ENCODE peak calls at places on chromosome 19, in nine cellular contexts. One of them, this sample, is unnamed.
A peak's percentile ranks its signal among the peaks of the same experiment; 100 is the strongest.

GRCh38 chr19:34241513-34242337 is 12.6 kb upstream of the GARRE1 start:
- DNase-seq in GM23338: peak; percentile 93
- DNase-seq in PC-3: peak; percentile 55
- DNase-seq in SK-N-SH: no peak
- DNase-seq in OCI-LY7: peak; percentile 89
- DNase-seq in MM.1S: no peak
- DNase-seq in GM23248: no peak
- DNase-seq in hepatocyte: peak; percentile 78
- DNase-seq in HCT116: no peak
- DNase-seq in this sample: peak; percentile 78

GRCh38 chr19:51821921-51822716 is 27.2 kb downstream of the FPR3 start:
- DNase-seq in GM23338: no peak
- DNase-seq in PC-3: peak; percentile 26
- DNase-seq in SK-N-SH: no peak
- DNase-seq in OCI-LY7: no peak
- DNase-seq in MM.1S: no peak
- DNase-seq in GM23248: peak; percentile 62
- DNase-seq in hepatocyte: no peak
- DNase-seq in HCT116: no peak
- DNase-seq in this sample: no peak

GRCh38 chr19:13963603-13964105 is 11.3 kb downstream of the DCAF15 start:
- DNase-seq in GM23338: peak; percentile 82
- DNase-seq in PC-3: no peak
- DNase-seq in SK-N-SH: no peak
- DNase-seq in OCI-LY7: no peak
- DNase-seq in MM.1S: no peak
- DNase-seq in GM23248: no peak
- DNase-seq in hepatocyte: peak; percentile 2
- DNase-seq in HCT116: no peak
- DNase-seq in this sample: no peak

GRCh38 chr19:5817218-5817617 is 12.4 kb downstream of the NRTN start:
- DNase-seq in GM23338: no peak
- DNase-seq in PC-3: no peak
- DNase-seq in SK-N-SH: no peak
- DNase-seq in OCI-LY7: no peak
- DNase-seq in MM.1S: no peak
- DNase-seq in GM23248: no peak
- DNase-seq in hepatocyte: no peak
- DNase-seq in HCT116: no peak
- DNase-seq in this sample: no peak

GRCh38 chr19:4548238-4548584 is 8.4 kb upstream of the LRG1 start:
- DNase-seq in GM23338: no peak
- DNase-seq in PC-3: no peak
- DNase-seq in SK-N-SH: peak; percentile 38
- DNase-seq in OCI-LY7: no peak
- DNase-seq in MM.1S: no peak
- DNase-seq in GM23248: no peak
- DNase-seq in hepatocyte: peak; percentile 2
- DNase-seq in HCT116: no peak
- DNase-seq in this sample: no peak

GRCh38 chr19:2332341-2333026 is 4.0 kb downstream of the SPPL2B start:
- DNase-seq in GM23338: no peak
- DNase-seq in PC-3: no peak
- DNase-seq in SK-N-SH: no peak
- DNase-seq in OCI-LY7: peak; percentile 95
- DNase-seq in MM.1S: peak; percentile 52
- DNase-seq in GM23248: no peak
- DNase-seq in hepatocyte: no peak
- DNase-seq in HCT116: no peak
- DNase-seq in this sample: no peak

GRCh38 chr19:21947775-21948174 is 63.0 kb downstream of the ZNF208 start:
- DNase-seq in GM23338: peak; percentile 24
- DNase-seq in PC-3: no peak
- DNase-seq in SK-N-SH: peak; percentile 2
- DNase-seq in OCI-LY7: peak; percentile 56
- DNase-seq in MM.1S: no peak
- DNase-seq in GM23248: no peak
- DNase-seq in hepatocyte: no peak
- DNase-seq in HCT116: peak; percentile 4
- DNase-seq in this sample: no peak

GRCh38 chr19:3383121-3383722 is 16.8 kb downstream of the NFIC start:
- DNase-seq in GM23338: no peak
- DNase-seq in PC-3: no peak
- DNase-seq in SK-N-SH: no peak
- DNase-seq in OCI-LY7: no peak
- DNase-seq in MM.1S: no peak
- DNase-seq in GM23248: peak; percentile 59
- DNase-seq in hepatocyte: no peak
- DNase-seq in HCT116: no peak
- DNase-seq in this sample: no peak

GRCh38 chr19:6357995-6358394 is 3.3 kb upstream of the CLPP start:
- DNase-seq in GM23338: no peak
- DNase-seq in PC-3: peak; percentile 55
- DNase-seq in SK-N-SH: no peak
- DNase-seq in OCI-LY7: no peak
- DNase-seq in MM.1S: no peak
- DNase-seq in GM23248: no peak
- DNase-seq in hepatocyte: no peak
- DNase-seq in HCT116: no peak
- DNase-seq in this sample: no peak

GRCh38 chr19:2150794-2151338 is 500 bp downstream of the AP3D1 start:
- DNase-seq in GM23338: no peak
- DNase-seq in PC-3: no peak
- DNase-seq in SK-N-SH: no peak
- DNase-seq in OCI-LY7: peak; percentile 20
- DNase-seq in MM.1S: peak; percentile 24
- DNase-seq in GM23248: no peak
- DNase-seq in hepatocyte: peak; percentile 49
- DNase-seq in HCT116: no peak
- DNase-seq in this sample: peak; percentile 56

GRCh38 chr19:1611353-1611752 is 6.1 kb upstream of the UQCR11 start:
- DNase-seq in GM23338: no peak
- DNase-seq in PC-3: no peak
- DNase-seq in SK-N-SH: no peak
- DNase-seq in OCI-LY7: no peak
- DNase-seq in MM.1S: no peak
- DNase-seq in GM23248: no peak
- DNase-seq in hepatocyte: no peak
- DNase-seq in HCT116: no peak
- DNase-seq in this sample: no peak

GRCh38 chr19:47540748-47541147 is 25.9 kb upstream of the NAPA start:
- DNase-seq in GM23338: peak; percentile 74
- DNase-seq in PC-3: peak; percentile 14
- DNase-seq in SK-N-SH: no peak
- DNase-seq in OCI-LY7: peak; percentile 67
- DNase-seq in MM.1S: no peak
- DNase-seq in GM23248: peak; percentile 43
- DNase-seq in hepatocyte: no peak
- DNase-seq in HCT116: no peak
- DNase-seq in this sample: peak; percentile 59

GRCh38 chr19:9321338-9321737 is 2.6 kb upstream of the ZNF559 start:
- DNase-seq in GM23338: no peak
- DNase-seq in PC-3: no peak
- DNase-seq in SK-N-SH: no peak
- DNase-seq in OCI-LY7: no peak
- DNase-seq in MM.1S: no peak
- DNase-seq in GM23248: no peak
- DNase-seq in hepatocyte: no peak
- DNase-seq in HCT116: no peak
- DNase-seq in this sample: no peak

GRCh38 chr19:39725995-39726394 is 11.8 kb downstream of the CLC start:
- DNase-seq in GM23338: no peak
- DNase-seq in PC-3: no peak
- DNase-seq in SK-N-SH: no peak
- DNase-seq in OCI-LY7: no peak
- DNase-seq in MM.1S: no peak
- DNase-seq in GM23248: no peak
- DNase-seq in hepatocyte: no peak
- DNase-seq in HCT116: no peak
- DNase-seq in this sample: no peak

GRCh38 chr19:31715249-31715944 is 366.2 kb upstream of the TSHZ3 start:
- DNase-seq in GM23338: peak; percentile 11
- DNase-seq in PC-3: no peak
- DNase-seq in SK-N-SH: no peak
- DNase-seq in OCI-LY7: no peak
- DNase-seq in MM.1S: peak; percentile 74
- DNase-seq in GM23248: no peak
- DNase-seq in hepatocyte: no peak
- DNase-seq in HCT116: no peak
- DNase-seq in this sample: no peak

GRCh38 chr19:38204096-38204495 is 19.9 kb downstream of the DPF1 start:
- DNase-seq in GM23338: no peak
- DNase-seq in PC-3: peak; percentile 13
- DNase-seq in SK-N-SH: no peak
- DNase-seq in OCI-LY7: no peak
- DNase-seq in MM.1S: no peak
- DNase-seq in GM23248: no peak
- DNase-seq in hepatocyte: no peak
- DNase-seq in HCT116: no peak
- DNase-seq in this sample: no peak

GRCh38 chr19:58054792-58055482 is 4.1 kb upstream of the ZNF135 start:
- DNase-seq in GM23338: peak; percentile 92
- DNase-seq in PC-3: no peak
- DNase-seq in SK-N-SH: no peak
- DNase-seq in OCI-LY7: no peak
- DNase-seq in MM.1S: no peak
- DNase-seq in GM23248: peak; percentile 47
- DNase-seq in hepatocyte: no peak
- DNase-seq in HCT116: no peak
- DNase-seq in this sample: peak; percentile 29

GRCh38 chr19:46979103-46979769 is 40.4 kb upstream of the NPAS1 start:
- DNase-seq in GM23338: no peak
- DNase-seq in PC-3: no peak
- DNase-seq in SK-N-SH: no peak
- DNase-seq in OCI-LY7: no peak
- DNase-seq in MM.1S: no peak
- DNase-seq in GM23248: no peak
- DNase-seq in hepatocyte: no peak
- DNase-seq in HCT116: no peak
- DNase-seq in this sample: no peak

GRCh38 chr19:13398780-13399726 is 107.2 kb downstream of the CACNA1A start:
- DNase-seq in GM23338: no peak
- DNase-seq in PC-3: peak; percentile 99
- DNase-seq in SK-N-SH: no peak
- DNase-seq in OCI-LY7: no peak
- DNase-seq in MM.1S: no peak
- DNase-seq in GM23248: peak; percentile 95
- DNase-seq in hepatocyte: no peak
- DNase-seq in HCT116: peak; percentile 80
- DNase-seq in this sample: no peak

GRCh38 chr19:2276429-2276989 is 5.5 kb downstream of the PEAK3 start:
- DNase-seq in GM23338: no peak
- DNase-seq in PC-3: no peak
- DNase-seq in SK-N-SH: peak; percentile 24
- DNase-seq in OCI-LY7: no peak
- DNase-seq in MM.1S: no peak
- DNase-seq in GM23248: no peak
- DNase-seq in hepatocyte: no peak
- DNase-seq in HCT116: no peak
- DNase-seq in this sample: no peak

GRCh38 chr19:48853483-48853882 is 14.9 kb downstream of the PLEKHA4 start:
- DNase-seq in GM23338: no peak
- DNase-seq in PC-3: no peak
- DNase-seq in SK-N-SH: no peak
- DNase-seq in OCI-LY7: no peak
- DNase-seq in MM.1S: no peak
- DNase-seq in GM23248: no peak
- DNase-seq in hepatocyte: no peak
- DNase-seq in HCT116: no peak
- DNase-seq in this sample: no peak
- H3K4me3 ChIP-seq in GM23338: no peak overlapping the region
- H3K4me3 ChIP-seq in PC-3: no peak overlapping the region
- H3K4me3 ChIP-seq in SK-N-SH: no peak overlapping the region
- H3K4me3 ChIP-seq in OCI-LY7: no peak overlapping the region
- H3K4me3 ChIP-seq in MM.1S: no peak overlapping the region
- H3K4me3 ChIP-seq in GM23248: no peak overlapping the region
- H3K4me3 ChIP-seq in hepatocyte: no peak overlapping the region
- H3K4me3 ChIP-seq in HCT116: no peak overlapping the region
- H3K4me3 ChIP-seq in this sample: no peak overlapping the region

DNA sequence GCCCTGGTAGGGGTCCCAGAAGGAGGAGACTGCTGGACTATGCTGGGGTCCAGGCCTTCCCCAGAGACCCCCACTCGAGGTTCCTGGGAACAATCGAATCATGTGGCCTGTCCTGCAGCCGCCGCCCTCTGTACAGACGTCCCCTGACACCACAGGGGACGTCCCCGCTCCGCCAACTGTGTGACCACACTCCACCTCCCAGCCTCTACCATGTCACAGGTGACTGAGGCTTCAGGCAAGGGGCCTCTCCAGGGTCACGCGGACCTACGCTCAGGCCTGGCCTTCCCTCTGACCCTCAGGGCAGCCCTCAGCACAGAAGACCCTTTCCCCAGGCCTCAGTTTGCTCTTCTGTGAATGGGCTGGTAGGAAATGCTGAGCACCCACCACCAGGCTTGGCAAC is 13.1 kb upstream of the TMEM161A start:
- DNase-seq in GM23338: no peak
- DNase-seq in PC-3: no peak
- DNase-seq in SK-N-SH: no peak
- DNase-seq in OCI-LY7: no peak
- DNase-seq in MM.1S: no peak
- DNase-seq in GM23248: no peak
- DNase-seq in hepatocyte: no peak
- DNase-seq in HCT116: no peak
- DNase-seq in this sample: no peak
- H3K4me1 ChIP-seq in GM23338: no peaks in the 10 kb centered on the region
- H3K4me1 ChIP-seq in PC-3: no peaks in the 10 kb centered on the region
- H3K4me1 ChIP-seq in SK-N-SH: no peaks in the 10 kb centered on the region
- H3K4me1 ChIP-seq in OCI-LY7: peaks cover 75% of the 10 kb centered on the region
- H3K4me1 ChIP-seq in MM.1S: no peaks in the 10 kb centered on the region
- H3K4me1 ChIP-seq in GM23248: no peaks in the 10 kb centered on the region
- H3K4me1 ChIP-seq in hepatocyte: no peaks in the 10 kb centered on the region
- H3K4me1 ChIP-seq in HCT116: no peaks in the 10 kb centered on the region
- H3K4me1 ChIP-seq in this sample: no peaks in the 10 kb centered on the region

GRCh38 chr19:29714371-29714952 is 599 bp downstream of the C19orf12 start:
- DNase-seq in GM23338: no peak
- DNase-seq in PC-3: no peak
- DNase-seq in SK-N-SH: no peak
- DNase-seq in OCI-LY7: no peak
- DNase-seq in MM.1S: no peak
- DNase-seq in GM23248: peak; percentile 10
- DNase-seq in hepatocyte: no peak
- DNase-seq in HCT116: no peak
- DNase-seq in this sample: no peak
- TF ChIP-seq EZH2phosphoT487 in GM23338: no peak
- TF ChIP-seq EZH2phosphoT487 in PC-3: no peak
- TF ChIP-seq EZH2phosphoT487 in SK-N-SH: no peak
- TF ChIP-seq EZH2phosphoT487 in OCI-LY7: no peak
- TF ChIP-seq EZH2phosphoT487 in MM.1S: no peak
- TF ChIP-seq EZH2phosphoT487 in GM23248: no peak
- TF ChIP-seq EZH2phosphoT487 in hepatocyte: no peak
- TF ChIP-seq EZH2phosphoT487 in HCT116: no peak
- TF ChIP-seq EZH2phosphoT487 in this sample: no peak

DNA sequence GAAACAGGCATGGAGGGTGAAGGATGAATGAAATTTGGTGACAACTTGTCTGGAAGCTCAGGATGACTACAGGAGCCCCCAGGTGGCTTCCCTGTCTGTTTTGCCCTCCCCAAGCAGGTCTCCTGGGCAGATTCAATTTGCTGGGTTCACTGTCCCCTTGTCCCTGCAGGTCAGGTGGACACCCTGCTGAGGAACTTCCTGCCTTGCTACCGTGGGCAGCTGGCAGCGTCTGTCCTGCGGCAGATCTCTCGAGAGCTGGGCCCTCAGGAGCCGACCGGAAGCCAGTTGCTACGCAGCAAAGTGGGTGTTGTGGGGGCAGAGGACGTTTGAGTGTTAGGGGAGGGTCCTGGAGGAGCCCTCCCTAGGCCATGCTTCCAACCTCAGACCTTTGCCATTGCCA is 19.1 kb downstream of the PGLS start:
- DNase-seq in GM23338: peak; percentile 73
- DNase-seq in PC-3: no peak
- DNase-seq in SK-N-SH: no peak
- DNase-seq in OCI-LY7: no peak
- DNase-seq in MM.1S: no peak
- DNase-seq in GM23248: no peak
- DNase-seq in hepatocyte: no peak
- DNase-seq in HCT116: no peak
- DNase-seq in this sample: no peak
- H3K4me3 ChIP-seq in GM23338: no peak overlapping the region
- H3K4me3 ChIP-seq in PC-3: no peak overlapping the region
- H3K4me3 ChIP-seq in SK-N-SH: no peak overlapping the region
- H3K4me3 ChIP-seq in OCI-LY7: peak overlapping the region; percentile 69
- H3K4me3 ChIP-seq in MM.1S: no peak overlapping the region
- H3K4me3 ChIP-seq in GM23248: no peak overlapping the region
- H3K4me3 ChIP-seq in hepatocyte: no peak overlapping the region
- H3K4me3 ChIP-seq in HCT116: no peak overlapping the region
- H3K4me3 ChIP-seq in this sample: no peak overlapping the region

This sample was measured in neural progenitor cell.